ENCODE peak calls at places on chromosomes 5 and 9, in seven cellular contexts. One of them, this sample, is unnamed.

GRCh38 chr5:59034498-59035186 is 451.8 kb downstream of the RAB3C start:
- DNase-seq in GM12878: no peak
- DNase-seq in GM12892: no peak
- DNase-seq in SK-N-SH: peak
- DNase-seq in HepG2: no peak
- DNase-seq in K562: peak
- DNase-seq in H1: no peak
- DNase-seq in this sample: no peak

GRCh38 chr5:108028411-108028810 is 353.5 kb downstream of the FBXL17 start:
- DNase-seq in GM12878: no peak
- DNase-seq in GM12892: no peak
- DNase-seq in SK-N-SH: peak
- DNase-seq in HepG2: no peak
- DNase-seq in K562: no peak
- DNase-seq in H1: no peak
- DNase-seq in this sample: no peak

GRCh38 chr5:179867079-179867465 is 8.5 kb upstream of the MRNIP start:
- DNase-seq in GM12878: no peak
- DNase-seq in GM12892: no peak
- DNase-seq in SK-N-SH: peak
- DNase-seq in HepG2: no peak
- DNase-seq in K562: no peak
- DNase-seq in H1: no peak
- DNase-seq in this sample: no peak

GRCh38 chr9:101848485-101848919 is 110.1 kb upstream of the GRIN3A start:
- DNase-seq in GM12878: no peak
- DNase-seq in GM12892: no peak
- DNase-seq in SK-N-SH: no peak
- DNase-seq in HepG2: no peak
- DNase-seq in K562: peak
- DNase-seq in H1: no peak
- DNase-seq in this sample: no peak

GRCh38 chr9:113516840-113517577 is 53.5 kb downstream of the RGS3 start:
- DNase-seq in GM12878: peak
- DNase-seq in GM12892: peak
- DNase-seq in SK-N-SH: no peak
- DNase-seq in HepG2: no peak
- DNase-seq in K562: no peak
- DNase-seq in H1: no peak
- DNase-seq in this sample: peak

GRCh38 chr5:14729448-14730385 is 65.2 kb downstream of the OTULIN start:
- DNase-seq in GM12878: no peak
- DNase-seq in GM12892: no peak
- DNase-seq in SK-N-SH: no peak
- DNase-seq in HepG2: no peak
- DNase-seq in K562: no peak
- DNase-seq in H1: no peak
- DNase-seq in this sample: no peak

GRCh38 chr5:76765249-76765648 is 49.3 kb downstream of the F2R start:
- DNase-seq in GM12878: no peak
- DNase-seq in GM12892: no peak
- DNase-seq in SK-N-SH: no peak
- DNase-seq in HepG2: no peak
- DNase-seq in K562: no peak
- DNase-seq in H1: no peak
- DNase-seq in this sample: no peak

GRCh38 chr5:55865831-55866230 is 14.7 kb downstream of the IL31RA start:
- DNase-seq in GM12878: no peak
- DNase-seq in GM12892: no peak
- DNase-seq in SK-N-SH: no peak
- DNase-seq in HepG2: peak
- DNase-seq in K562: no peak
- DNase-seq in H1: no peak
- DNase-seq in this sample: no peak

GRCh38 chr5:79720096-79720495 is 30.5 kb downstream of the CMYA5 start:
- DNase-seq in GM12878: no peak
- DNase-seq in GM12892: no peak
- DNase-seq in SK-N-SH: no peak
- DNase-seq in HepG2: no peak
- DNase-seq in K562: no peak
- DNase-seq in H1: no peak
- DNase-seq in this sample: no peak

GRCh38 chr5:318341-318897 is 3.1 kb upstream of the AHRR start:
- DNase-seq in GM12878: no peak
- DNase-seq in GM12892: no peak
- DNase-seq in SK-N-SH: no peak
- DNase-seq in HepG2: no peak
- DNase-seq in K562: no peak
- DNase-seq in H1: no peak
- DNase-seq in this sample: no peak

GRCh38 chr5:138503487-138504270 is 38.4 kb downstream of the EGR1 start:
- DNase-seq in GM12878: peak
- DNase-seq in GM12892: no peak
- DNase-seq in SK-N-SH: peak
- DNase-seq in HepG2: peak
- DNase-seq in K562: peak
- DNase-seq in H1: no peak
- DNase-seq in this sample: no peak

GRCh38 chr5:140630296-140630695 is 2.7 kb downstream of the CD14 start:
- DNase-seq in GM12878: no peak
- DNase-seq in GM12892: no peak
- DNase-seq in SK-N-SH: no peak
- DNase-seq in HepG2: no peak
- DNase-seq in K562: no peak
- DNase-seq in H1: no peak
- DNase-seq in this sample: no peak

GRCh38 chr9:86485359-86485758 is 131.1 kb upstream of the TUT7 start:
- DNase-seq in GM12878: no peak
- DNase-seq in GM12892: no peak
- DNase-seq in SK-N-SH: no peak
- DNase-seq in HepG2: no peak
- DNase-seq in K562: no peak
- DNase-seq in H1: no peak
- DNase-seq in this sample: no peak

GRCh38 chr5:172758077-172758835 is 12.7 kb downstream of the DUSP1 start:
- DNase-seq in GM12878: no peak
- DNase-seq in GM12892: no peak
- DNase-seq in SK-N-SH: no peak
- DNase-seq in HepG2: no peak
- DNase-seq in K562: peak
- DNase-seq in H1: no peak
- DNase-seq in this sample: no peak

GRCh38 chr9:133963166-133963565 is 29.0 kb downstream of the VAV2 start:
- DNase-seq in GM12878: no peak
- DNase-seq in GM12892: no peak
- DNase-seq in SK-N-SH: no peak
- DNase-seq in HepG2: no peak
- DNase-seq in K562: no peak
- DNase-seq in H1: no peak
- DNase-seq in this sample: no peak
- TF ChIP-seq TAF1 in GM12878: no peak
- TF ChIP-seq TAF1 in GM12892: no peak
- TF ChIP-seq TAF1 in SK-N-SH: no peak
- TF ChIP-seq TAF1 in HepG2: no peak
- TF ChIP-seq TAF1 in K562: no peak
- TF ChIP-seq TAF1 in H1: no peak
- TF ChIP-seq TAF1 in this sample: no peak

DNA sequence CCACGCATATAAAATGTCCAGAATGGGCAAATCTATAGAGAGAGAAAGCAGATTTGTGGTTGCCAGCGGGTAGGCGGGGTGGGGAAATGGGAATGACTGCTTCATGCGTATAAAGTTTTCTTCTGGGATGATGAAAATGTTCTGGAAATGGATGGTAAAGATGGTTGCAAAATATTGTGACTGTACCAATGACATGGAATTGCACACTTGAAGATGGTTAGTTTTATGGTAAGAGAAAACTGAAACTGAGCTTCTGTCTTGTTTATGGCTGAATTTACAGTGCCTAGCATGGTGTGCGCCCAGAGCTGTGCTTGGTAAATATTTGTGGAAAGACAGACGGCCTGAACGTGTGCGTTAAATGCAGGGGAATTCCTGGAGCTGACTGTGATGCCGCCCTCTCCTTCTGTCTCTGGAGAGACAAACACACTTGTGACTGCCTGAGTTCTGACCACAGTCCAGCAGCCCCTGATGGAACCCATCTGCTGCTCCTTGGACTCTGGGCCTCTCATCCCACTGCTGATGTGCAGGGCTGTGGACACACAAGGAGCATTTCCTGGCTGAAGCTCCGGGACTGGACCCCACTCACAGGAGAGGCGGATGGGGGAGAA is 8.6 kb upstream of the PTGES start:
- DNase-seq in GM12878: no peak
- DNase-seq in GM12892: no peak
- DNase-seq in SK-N-SH: no peak
- DNase-seq in HepG2: no peak
- DNase-seq in K562: no peak
- DNase-seq in H1: no peak
- DNase-seq in this sample: no peak
- TF ChIP-seq POLR2AphosphoS5 in GM12878: no peak
- TF ChIP-seq POLR2AphosphoS5 in GM12892: no peak
- TF ChIP-seq POLR2AphosphoS5 in SK-N-SH: no peak
- TF ChIP-seq POLR2AphosphoS5 in HepG2: no peak
- TF ChIP-seq POLR2AphosphoS5 in K562: no peak
- TF ChIP-seq POLR2AphosphoS5 in H1: no peak
- TF ChIP-seq POLR2AphosphoS5 in this sample: no peak

GRCh38 chr5:61915646-61916045 is 390.4 kb upstream of the KIF2A start:
- DNase-seq in GM12878: no peak
- DNase-seq in GM12892: no peak
- DNase-seq in SK-N-SH: no peak
- DNase-seq in HepG2: no peak
- DNase-seq in K562: no peak
- DNase-seq in H1: peak
- DNase-seq in this sample: no peak

GRCh38 chr5:61918606-61919005 is 387.4 kb upstream of the KIF2A start:
- DNase-seq in GM12878: no peak
- DNase-seq in GM12892: no peak
- DNase-seq in SK-N-SH: no peak
- DNase-seq in HepG2: no peak
- DNase-seq in K562: no peak
- DNase-seq in H1: no peak
- DNase-seq in this sample: no peak

GRCh38 chr5:61916621-61917620 is 389.1 kb upstream of the KIF2A start:
- DNase-seq in GM12878: no peak
- DNase-seq in GM12892: no peak
- DNase-seq in SK-N-SH: no peak
- DNase-seq in HepG2: no peak
- DNase-seq in K562: no peak
- DNase-seq in H1: no peak
- DNase-seq in this sample: no peak

GRCh38 chr5:61924251-61924650 is 381.8 kb upstream of the KIF2A start:
- DNase-seq in GM12878: no peak
- DNase-seq in GM12892: no peak
- DNase-seq in SK-N-SH: no peak
- DNase-seq in HepG2: no peak
- DNase-seq in K562: no peak
- DNase-seq in H1: no peak
- DNase-seq in this sample: no peak

DNA sequence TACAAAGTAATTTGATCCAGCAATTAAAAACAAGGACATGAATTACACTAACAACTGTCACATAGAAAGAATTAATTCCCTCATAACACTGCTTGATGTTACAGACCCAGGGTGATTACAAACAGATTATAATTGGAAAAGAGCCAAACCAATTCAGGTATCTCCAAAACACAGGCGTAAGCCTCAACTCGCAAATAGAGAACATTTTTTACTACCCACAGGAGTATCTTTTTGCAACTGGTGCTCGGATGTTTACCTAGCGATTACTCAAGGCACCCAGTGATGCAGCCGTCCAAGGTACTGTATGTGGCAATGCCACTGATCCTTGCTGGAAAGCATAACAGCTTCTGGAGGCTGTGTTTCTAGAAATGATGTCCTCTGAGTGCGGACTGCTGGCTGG is 386.1 kb upstream of the KIF2A start:
- DNase-seq in GM12878: no peak
- DNase-seq in GM12892: no peak
- DNase-seq in SK-N-SH: no peak
- DNase-seq in HepG2: peak
- DNase-seq in K562: no peak
- DNase-seq in H1: no peak
- DNase-seq in this sample: no peak
- TF ChIP-seq TAF1 in GM12878: no peak
- TF ChIP-seq TAF1 in GM12892: no peak
- TF ChIP-seq TAF1 in SK-N-SH: no peak
- TF ChIP-seq TAF1 in HepG2: no peak
- TF ChIP-seq TAF1 in K562: no peak
- TF ChIP-seq TAF1 in H1: no peak
- TF ChIP-seq TAF1 in this sample: no peak

GRCh38 chr5:88658005-88658404 is 225.0 kb downstream of the MEF2C start:
- DNase-seq in GM12878: no peak
- DNase-seq in GM12892: no peak
- DNase-seq in SK-N-SH: no peak
- DNase-seq in HepG2: no peak
- DNase-seq in K562: no peak
- DNase-seq in H1: no peak
- DNase-seq in this sample: no peak

GRCh38 chr5:88657166-88657565 is 225.8 kb downstream of the MEF2C start:
- DNase-seq in GM12878: no peak
- DNase-seq in GM12892: no peak
- DNase-seq in SK-N-SH: no peak
- DNase-seq in HepG2: no peak
- DNase-seq in K562: no peak
- DNase-seq in H1: no peak
- DNase-seq in this sample: no peak

GRCh38 chr5:88653471-88653870 is 229.5 kb downstream of the MEF2C start:
- DNase-seq in GM12878: no peak
- DNase-seq in GM12892: no peak
- DNase-seq in SK-N-SH: no peak
- DNase-seq in HepG2: no peak
- DNase-seq in K562: no peak
- DNase-seq in H1: no peak
- DNase-seq in this sample: no peak

GRCh38 chr5:88659529-88660325 is 223.3 kb downstream of the MEF2C start:
- DNase-seq in GM12878: no peak
- DNase-seq in GM12892: no peak
- DNase-seq in SK-N-SH: no peak
- DNase-seq in HepG2: no peak
- DNase-seq in K562: no peak
- DNase-seq in H1: peak
- DNase-seq in this sample: no peak

DNA sequence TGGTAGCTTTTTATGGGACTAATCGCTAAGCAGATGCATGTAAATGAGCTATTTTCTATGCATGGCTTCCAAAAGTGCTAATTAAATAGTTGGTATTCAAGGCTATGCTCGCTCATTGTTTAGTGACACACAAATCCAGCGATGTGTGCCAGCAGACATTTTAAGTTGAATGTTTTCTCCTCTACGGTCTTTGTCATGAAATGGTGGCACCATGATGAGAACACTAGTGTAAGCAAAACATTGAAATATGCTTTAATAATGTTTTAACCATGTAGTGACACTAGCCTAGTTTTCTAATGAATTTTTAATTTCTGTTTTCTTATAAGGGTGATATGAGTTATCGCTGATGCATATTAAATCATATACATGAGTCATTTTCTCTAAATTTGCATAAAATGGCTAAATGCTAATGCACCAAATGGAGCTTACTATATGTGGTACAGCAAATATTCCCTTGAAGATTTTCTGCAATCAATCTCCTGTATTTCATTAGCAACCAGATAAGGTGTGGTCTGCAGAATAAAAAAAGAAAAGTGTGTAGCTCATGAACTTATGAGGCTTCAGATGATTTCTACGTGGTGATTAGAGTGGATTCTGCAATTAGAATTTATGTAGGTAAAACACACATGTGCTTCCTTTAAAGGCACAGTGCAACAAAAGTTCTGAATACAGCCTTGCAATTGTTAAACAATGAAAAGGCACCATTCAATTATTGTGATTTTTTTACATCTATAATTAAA is 226.6 kb downstream of the MEF2C start:
- DNase-seq in GM12878: no peak
- DNase-seq in GM12892: no peak
- DNase-seq in SK-N-SH: no peak
- DNase-seq in HepG2: no peak
- DNase-seq in K562: no peak
- DNase-seq in H1: no peak
- DNase-seq in this sample: no peak
- TF ChIP-seq POLR2AphosphoS5 in GM12878: no peak
- TF ChIP-seq POLR2AphosphoS5 in GM12892: no peak
- TF ChIP-seq POLR2AphosphoS5 in SK-N-SH: no peak
- TF ChIP-seq POLR2AphosphoS5 in HepG2: no peak
- TF ChIP-seq POLR2AphosphoS5 in K562: no peak
- TF ChIP-seq POLR2AphosphoS5 in H1: no peak
- TF ChIP-seq POLR2AphosphoS5 in this sample: no peak

This sample was measured in GM12891.